ENCODE peak calls at places on chromosomes 6 and 20, in nine cellular contexts. N is sigmoid colon, O is stomach, P is HepG2, E is suprapubic skin, Q is transverse colon, X is H1, H is breast epithelium, T is spleen. M is an unnamed sample.

GRCh38 chr20:48568520-48568919 is 259.3 kb downstream of the PREX1 start:
- DNase-seq in H (no peak), X (no peak), E (no peak), T (no peak), O (no peak), Q (no peak), P (no peak), N (no peak), M (no peak)

GRCh38 chr6:68527691-68528090 is 107.4 kb upstream of the ADGRB3 start:
- DNase-seq in O (no peak), E (no peak), P (no peak), N (no peak), Q (no peak), X (no peak), H (no peak), T (no peak), M (no peak)

GRCh38 chr20:33407251-33407650 is 5.9 kb upstream of the CDK5RAP1 start:
- DNase-seq in N (no peak), P (no peak), O (no peak), X (no peak), E (no peak), Q (no peak), H (no peak), T (no peak), M (no peak)

GRCh38 chr6:166259296-166259977 is 48.8 kb downstream of the PRR18 start:
- DNase-seq in P (no peak), H (no peak), N (no peak), O (no peak), Q (peak; percentile 32), X (no peak), E (no peak), T (peak; percentile 82), M (no peak)

GRCh38 chr6:6315660-6316059 is 4.8 kb downstream of the F13A1 start:
- DNase-seq in N (no peak), P (peak; percentile 27), E (no peak), X (peak; percentile 69), Q (peak; percentile 41), H (no peak), O (peak; percentile 41), T (no peak), M (no peak)

GRCh38 chr20:63226020-63226943 is 9.4 kb upstream of the BIRC7 start:
- DNase-seq in Q (no peak), N (no peak), X (no peak), T (no peak), O (no peak), H (no peak), P (no peak), E (no peak), M (no peak)

GRCh38 chr6:106168097-106168888 is 82.2 kb downstream of the PRDM1 start:
- DNase-seq in Q (no peak), P (no peak), E (no peak), H (no peak), X (no peak), N (no peak), O (no peak), T (no peak), M (no peak)

GRCh38 chr20:11218035-11218680 is 544.4 kb upstream of the JAG1 start:
- DNase-seq in N (no peak), P (no peak), E (no peak), O (no peak), X (no peak), Q (no peak), T (no peak), H (no peak), M (no peak)

DNA sequence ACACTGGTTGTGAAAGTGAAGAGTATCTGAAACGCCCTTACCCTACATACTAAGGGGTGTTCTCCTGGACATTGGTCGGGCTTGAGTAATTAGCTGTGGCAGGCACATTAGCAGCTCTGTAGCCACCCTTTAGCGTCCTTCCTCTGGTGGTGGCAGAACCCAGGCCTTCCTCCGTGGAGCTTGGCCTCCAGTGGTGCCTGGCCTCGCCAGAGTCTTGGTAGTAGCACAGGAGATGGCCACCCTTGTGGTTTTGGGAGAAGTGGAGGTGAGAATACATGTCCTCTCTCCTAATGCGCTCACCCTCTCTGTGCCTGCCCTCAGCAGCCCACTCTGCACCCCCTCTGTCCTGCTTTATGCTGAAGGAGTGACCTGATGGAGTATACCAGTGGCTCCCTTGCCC is 17.6 kb upstream of the UQCC2 start:
- DNase-seq in X (no peak), H (no peak), Q (no peak), T (no peak), E (no peak), O (no peak), P (no peak), N (no peak), M (no peak)
- H3K4me1 ChIP-seq in X (peaks cover 3% of the 10 kb centered on the region), H (peaks cover 26% of the 10 kb centered on the region), Q (no peaks in the 10 kb centered on the region), T (peaks cover 10% of the 10 kb centered on the region), E (no peaks in the 10 kb centered on the region), O (no peaks in the 10 kb centered on the region), P (peaks cover 15% of the 10 kb centered on the region), N (no peaks in the 10 kb centered on the region), M (peaks cover 22% of the 10 kb centered on the region)

DNA sequence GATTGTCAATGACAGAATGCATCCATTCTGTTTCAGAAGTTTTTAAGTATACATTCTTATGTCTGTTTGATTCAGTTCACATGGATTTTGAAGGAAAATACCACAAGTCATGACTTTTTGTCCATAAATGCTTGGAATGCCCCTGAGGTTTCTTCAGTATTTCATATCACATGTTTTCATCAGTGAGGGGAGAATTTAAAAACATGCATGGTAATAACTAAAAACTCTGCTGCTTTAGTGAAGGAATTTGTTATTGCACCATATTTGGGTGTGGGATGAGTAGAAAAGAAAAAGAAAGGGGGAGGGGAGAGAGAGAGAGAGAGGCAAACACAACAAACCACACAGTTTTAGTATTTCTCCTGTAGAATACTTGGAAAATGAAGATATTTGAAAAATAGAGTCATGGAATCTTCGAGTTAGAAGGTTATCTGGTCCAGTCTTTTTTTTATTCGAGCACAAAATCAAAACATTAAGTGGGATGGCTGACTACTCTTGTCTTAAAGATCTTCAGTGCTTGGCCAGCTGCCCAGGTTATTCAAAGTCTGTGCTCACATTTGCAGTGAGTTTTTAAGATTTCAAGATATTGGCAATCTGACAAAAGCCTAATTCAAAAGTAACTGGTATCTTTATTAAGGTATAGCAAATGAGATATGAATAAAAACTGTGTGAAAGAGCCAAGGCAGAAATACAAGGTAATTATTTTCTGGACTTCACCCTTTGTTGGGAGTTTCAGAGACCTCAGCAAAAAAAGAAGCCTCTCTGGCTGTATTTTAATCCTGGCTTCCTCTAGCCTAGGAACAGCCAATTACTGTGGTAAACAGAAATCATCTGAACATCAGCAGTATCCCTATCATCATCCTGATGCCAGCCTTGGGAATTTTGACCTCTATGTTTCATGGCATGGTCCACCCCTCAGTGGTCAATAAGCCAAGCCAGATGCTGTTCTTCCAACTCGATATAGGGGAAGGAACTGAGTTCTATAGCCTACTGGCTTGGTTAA is 687.9 kb upstream of the CITED2 start:
- DNase-seq in O (peak; percentile 26), X (no peak), N (peak; percentile 85), Q (peak; percentile 27), P (no peak), H (peak; percentile 59), T (no peak), E (peak; percentile 77), M (peak; percentile 19)
- TF ChIP-seq POLR2AphosphoS5 in O (no peak), X (no peak), N (no peak), Q (no peak), P (no peak), H (no peak), T (no peak), E (no peak), M (no peak)

GRCh38 chr6:32583527-32583898 is 6.1 kb downstream of the HLA-DRB1 start:
- DNase-seq in Q (no peak), N (no peak), P (no peak), O (no peak), T (no peak), E (no peak), X (no peak), H (no peak), M (no peak)

GRCh38 chr6:32576261-32576660 is 13.4 kb downstream of the HLA-DRB1 start:
- DNase-seq in X (no peak), H (no peak), T (no peak), Q (no peak), E (no peak), N (no peak), P (no peak), O (no peak), M (no peak)

GRCh38 chr6:32580593-32580992 is 9.1 kb downstream of the HLA-DRB1 start:
- DNase-seq in H (no peak), Q (no peak), E (peak; percentile 52), N (no peak), X (no peak), P (no peak), T (no peak), O (no peak), M (no peak)

GRCh38 chr6:32578962-32579361 is 10.7 kb downstream of the HLA-DRB1 start:
- DNase-seq in N (no peak), O (no peak), P (no peak), Q (no peak), H (no peak), T (no peak), X (no peak), E (no peak), M (no peak)

GRCh38 chr6:32581275-32582095 is 8.2 kb downstream of the HLA-DRB1 start:
- DNase-seq in H (no peak), O (no peak), T (no peak), N (no peak), E (no peak), P (no peak), Q (no peak), X (no peak), M (no peak)
- TF ChIP-seq POLR2A in H (no peak), O (no peak), T (no peak), N (no peak), E (no peak), P (no peak), Q (no peak), X (no peak), M (no peak)

GRCh38 chr20:37350655-37351574 is 5.0 kb downstream of the SRC start:
- DNase-seq in P (no peak), O (no peak), Q (no peak), N (peak; percentile 28), T (peak; percentile 40), X (no peak), E (no peak), H (no peak), M (no peak)

GRCh38 chr20:37348643-37349516 is 2.9 kb downstream of the SRC start:
- DNase-seq in P (no peak), N (peak; percentile 43), O (no peak), T (peak; percentile 56), H (no peak), E (peak; percentile 53), X (no peak), Q (no peak), M (no peak)

GRCh38 chr20:37347891-37348642 is 2.1 kb downstream of the SRC start:
- DNase-seq in P (no peak), X (no peak), E (peak; percentile 37), N (peak; percentile 60), Q (no peak), T (peak; percentile 66), O (no peak), H (no peak), M (no peak)

GRCh38 chr20:37351689-37352610 is 6.0 kb downstream of the SRC start:
- DNase-seq in N (peak; percentile 57), T (peak; percentile 38), P (no peak), Q (no peak), H (no peak), X (no peak), O (no peak), E (no peak), M (no peak)

DNA sequence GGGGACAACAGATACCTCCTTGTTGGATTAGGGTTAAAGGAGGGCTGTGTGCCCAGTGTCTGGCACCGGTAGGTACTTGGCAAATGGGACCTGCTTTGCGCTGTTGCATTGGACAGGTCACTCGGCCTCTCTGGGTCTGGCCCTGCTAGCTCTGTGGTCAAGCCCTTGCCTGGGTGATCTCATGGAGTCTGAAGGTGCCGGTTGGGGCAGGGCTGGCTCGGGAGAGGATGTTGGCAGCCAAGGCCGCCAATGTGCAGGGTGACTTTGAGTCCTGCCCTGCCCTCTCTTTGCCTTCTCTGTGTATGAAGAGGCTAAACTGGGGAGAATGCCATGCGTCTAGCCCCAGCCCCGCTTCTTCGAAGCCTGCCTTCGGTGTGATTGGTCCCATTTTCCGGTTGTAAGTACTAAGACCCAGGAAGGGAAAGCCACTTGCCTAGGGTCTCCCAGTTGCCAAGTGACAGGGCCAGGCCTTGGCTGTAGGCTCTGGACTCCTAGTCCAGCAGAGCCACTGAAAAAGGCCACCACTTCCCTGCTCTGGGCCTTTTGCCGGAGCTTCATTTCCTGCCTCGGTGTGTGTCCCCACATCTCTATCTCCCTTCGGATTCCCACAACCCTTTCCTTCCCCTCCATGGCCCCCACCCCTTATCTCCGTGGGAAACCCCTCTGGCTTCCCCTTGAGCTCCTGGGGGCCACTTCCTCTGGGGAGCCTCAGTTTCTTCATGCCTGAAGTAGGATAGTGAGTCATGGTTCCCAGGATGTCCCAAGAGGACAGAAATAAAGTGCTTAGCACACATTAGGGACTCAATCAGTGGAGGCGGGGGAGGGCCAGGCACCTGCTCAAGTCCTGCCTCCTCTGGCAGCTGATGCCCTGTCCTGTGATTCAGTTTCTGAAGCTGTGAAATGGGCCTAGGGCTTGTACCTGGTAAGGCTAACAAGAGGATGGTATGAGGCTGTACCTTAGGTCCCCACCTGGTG is 3.9 kb downstream of the SRC start:
- DNase-seq in E (no peak), O (peak; percentile 77), P (no peak), Q (no peak), H (no peak), T (peak; percentile 68), N (peak; percentile 65), X (no peak), M (no peak)
- H3K4me1 ChIP-seq in E (peaks cover 38% of the 10 kb centered on the region), O (peaks cover 55% of the 10 kb centered on the region), P (peaks cover 68% of the 10 kb centered on the region), Q (peaks cover 11% of the 10 kb centered on the region), H (no peaks in the 10 kb centered on the region), T (peaks cover 24% of the 10 kb centered on the region), N (peaks cover 85% of the 10 kb centered on the region), X (peaks cover 11% of the 10 kb centered on the region), M (peaks cover 13% of the 10 kb centered on the region)

M was measured in prostate gland.